ENCODE peak calls at places on chromosomes 3 and 15, in ten cellular contexts. O, N, T, E, K, M, I, S, Y and L are unnamed samples.

GRCh38 chr3:59885103-59885502 is 835.3 kb upstream of the CFAP20DC start:
- DNase-seq in O (no peak), N (no peak), T (no peak), E (no peak), K (no peak), M (no peak), I (no peak), S (no peak), Y (no peak), L (no peak)

GRCh38 chr15:31327674-31328424 is 1.2 kb downstream of the KLF13 start:
- DNase-seq in O (no peak), N (peak), T (peak), E (peak), K (no peak), M (no peak), I (no peak), S (peak), Y (peak), L (peak)

GRCh38 chr3:156519758-156520162 is 35.2 kb downstream of the SSR3 start:
- DNase-seq in O (no peak), N (no peak), T (no peak), E (no peak), K (no peak), M (peak), I (no peak), S (no peak), Y (no peak), L (no peak)

GRCh38 chr3:195154793-195155535 is 116.0 kb downstream of the XXYLT1 start:
- DNase-seq in O (no peak), N (peak), T (peak), E (peak), K (no peak), M (no peak), I (no peak), S (peak), Y (peak), L (peak)

GRCh38 chr15:81176291-81176893 is 20.3 kb upstream of the IL16 start:
- DNase-seq in O (no peak), N (no peak), T (no peak), E (no peak), K (no peak), M (no peak), I (no peak), S (no peak), Y (peak), L (no peak)

GRCh38 chr3:42608586-42608985 is 8.1 kb downstream of the NKTR start:
- DNase-seq in O (no peak), N (no peak), T (no peak), E (no peak), K (no peak), M (no peak), I (peak), S (no peak), Y (no peak), L (no peak)

GRCh38 chr15:24961967-24962366 is 7.2 kb downstream of the SNRPN start:
- DNase-seq in O (no peak), N (no peak), T (no peak), E (no peak), K (no peak), M (no peak), I (no peak), S (no peak), Y (no peak), L (no peak)

GRCh38 chr3:155231792-155232191 is 61.7 kb downstream of the STRIT1 start:
- DNase-seq in O (no peak), N (no peak), T (no peak), E (no peak), K (no peak), M (no peak), I (no peak), S (no peak), Y (no peak), L (no peak)

GRCh38 chr3:159137966-159138365 is 336.1 kb downstream of the MFSD1 start:
- DNase-seq in O (no peak), N (no peak), T (peak), E (no peak), K (no peak), M (no peak), I (no peak), S (peak), Y (no peak), L (no peak)

GRCh38 chr3:72487078-72487765 is 361.0 kb downstream of the SHQ1 start:
- DNase-seq in O (no peak), N (peak), T (peak), E (no peak), K (no peak), M (no peak), I (no peak), S (peak), Y (peak), L (peak)

GRCh38 chr3:51967384-51968174 is at the start of gene PCBP4:
- DNase-seq in O (no peak), N (peak), T (peak), E (no peak), K (peak), M (no peak), I (no peak), S (peak), Y (peak), L (peak)

GRCh38 chr15:29925227-29926082 is 103.2 kb upstream of the TJP1 start:
- DNase-seq in O (no peak), N (peak), T (no peak), E (no peak), K (peak), M (no peak), I (no peak), S (peak), Y (peak), L (peak)

GRCh38 chr3:5014431-5014830 is 35.2 kb downstream of the BHLHE40 start:
- DNase-seq in O (no peak), N (no peak), T (no peak), E (peak), K (no peak), M (no peak), I (no peak), S (no peak), Y (no peak), L (no peak)

GRCh38 chr3:134252766-134253165 is 2.1 kb upstream of the RYK start:
- DNase-seq in O (no peak), N (no peak), T (no peak), E (no peak), K (no peak), M (no peak), I (no peak), S (no peak), Y (peak), L (no peak)

GRCh38 chr15:74315626-74316025 is 51.8 kb downstream of the CYP11A1 start:
- DNase-seq in O (no peak), N (peak), T (no peak), E (peak), K (peak), M (peak), I (no peak), S (no peak), Y (no peak), L (no peak)

GRCh38 chr3:46717447-46718231 is at the start of gene PRSS50:
- DNase-seq in O (no peak), N (no peak), T (no peak), E (peak), K (no peak), M (no peak), I (no peak), S (no peak), Y (peak), L (peak)

GRCh38 chr15:84575493-84575892 is 25.3 kb upstream of the ZSCAN2 start:
- DNase-seq in O (no peak), N (no peak), T (no peak), E (no peak), K (no peak), M (no peak), I (no peak), S (no peak), Y (no peak), L (no peak)

GRCh38 chr3:102593754-102594602 is 159.2 kb downstream of the ZPLD1 start:
- DNase-seq in O (no peak), N (no peak), T (no peak), E (no peak), K (no peak), M (no peak), I (no peak), S (no peak), Y (no peak), L (no peak)

GRCh38 chr3:12681586-12682371 is 17.9 kb upstream of the RAF1 start:
- DNase-seq in O (no peak), N (no peak), T (no peak), E (no peak), K (no peak), M (no peak), I (no peak), S (no peak), Y (no peak), L (no peak)

GRCh38 chr3:147409143-147410121 is at the start of gene ZIC1:
- DNase-seq in O (no peak), N (no peak), T (no peak), E (no peak), K (no peak), M (no peak), I (no peak), S (no peak), Y (peak), L (no peak)

GRCh38 chr3:128603811-128604447 is 46.7 kb downstream of the RPN1 start:
- DNase-seq in O (no peak), N (no peak), T (no peak), E (no peak), K (no peak), M (no peak), I (no peak), S (no peak), Y (no peak), L (no peak)

GRCh38 chr3:63706321-63707085 is 54.0 kb downstream of the SNTN start:
- DNase-seq in O (no peak), N (no peak), T (no peak), E (no peak), K (no peak), M (no peak), I (no peak), S (no peak), Y (no peak), L (no peak)

GRCh38 chr3:157410945-157411344 is 25.7 kb upstream of the PTX3 start:
- DNase-seq in O (no peak), N (no peak), T (no peak), E (no peak), K (no peak), M (no peak), I (no peak), S (no peak), Y (no peak), L (no peak)

GRCh38 chr15:63089260-63090043 is 32.2 kb upstream of the LACTB start:
- DNase-seq in O (no peak), N (peak), T (no peak), E (no peak), K (no peak), M (no peak), I (no peak), S (no peak), Y (peak), L (no peak)

GRCh38 chr15:74399511-74400312 is 32.3 kb upstream of the CYP11A1 start:
- DNase-seq in O (no peak), N (peak), T (no peak), E (peak), K (no peak), M (no peak), I (no peak), S (no peak), Y (no peak), L (no peak)

GRCh38 chr3:154018100-154018696 is 103.0 kb upstream of the ARHGEF26 start:
- DNase-seq in O (no peak), N (peak), T (no peak), E (peak), K (no peak), M (peak), I (no peak), S (no peak), Y (peak), L (peak)

GRCh38 chr15:62584301-62585235 is 419.5 kb upstream of the C2CD4B start:
- DNase-seq in O (no peak), N (no peak), T (no peak), E (no peak), K (no peak), M (no peak), I (no peak), S (no peak), Y (peak), L (no peak)

GRCh38 chr3:170454468-170454867 is 35.8 kb downstream of the CLDN11 start:
- DNase-seq in O (no peak), N (no peak), T (no peak), E (no peak), K (no peak), M (no peak), I (no peak), S (no peak), Y (no peak), L (no peak)

GRCh38 chr3:127384717-127385539 is 97.1 kb upstream of the PRR20G start:
- DNase-seq in O (no peak), N (no peak), T (no peak), E (peak), K (no peak), M (no peak), I (no peak), S (no peak), Y (peak), L (peak)

GRCh38 chr3:53668872-53669271 is 174.5 kb downstream of the CACNA1D start:
- DNase-seq in O (no peak), N (no peak), T (no peak), E (no peak), K (no peak), M (no peak), I (no peak), S (no peak), Y (peak), L (no peak)

GRCh38 chr15:74251187-74251811 is 15.2 kb downstream of the CCDC33 start:
- DNase-seq in O (no peak), N (no peak), T (peak), E (no peak), K (no peak), M (no peak), I (no peak), S (peak), Y (no peak), L (peak)

GRCh38 chr15:76863693-76864092 is 41.4 kb downstream of the SCAPER start:
- DNase-seq in O (no peak), N (no peak), T (no peak), E (no peak), K (no peak), M (no peak), I (no peak), S (no peak), Y (peak), L (no peak)

GRCh38 chr15:93102211-93102610 is 13.2 kb upstream of the RGMA start:
- DNase-seq in O (no peak), N (no peak), T (no peak), E (no peak), K (no peak), M (no peak), I (no peak), S (no peak), Y (no peak), L (no peak)

GRCh38 chr3:189978753-189979152 is 141.9 kb downstream of the P3H2 start:
- DNase-seq in O (no peak), N (no peak), T (no peak), E (no peak), K (no peak), M (no peak), I (no peak), S (no peak), Y (no peak), L (no peak)

GRCh38 chr3:8607285-8608040 is 37.1 kb downstream of the SSUH2 start:
- DNase-seq in O (no peak), N (no peak), T (peak), E (no peak), K (no peak), M (no peak), I (no peak), S (peak), Y (peak), L (peak)
- TF ChIP-seq POLR2AphosphoS5 in O (no peak), N (no peak), T (peak), E (no peak), K (no peak), M (no peak), I (no peak), S (peak), Y (no peak), L (no peak)

GRCh38 chr3:130915567-130916292 is 21.8 kb downstream of the ATP2C1 start:
- DNase-seq in O (no peak), N (no peak), T (no peak), E (no peak), K (no peak), M (no peak), I (peak), S (no peak), Y (no peak), L (no peak)

GRCh38 chr3:130916507-130917167 is 22.8 kb downstream of the ATP2C1 start:
- DNase-seq in O (no peak), N (no peak), T (no peak), E (no peak), K (no peak), M (no peak), I (no peak), S (no peak), Y (no peak), L (no peak)

GRCh38 chr3:130918328-130918727 is 24.4 kb downstream of the ATP2C1 start:
- DNase-seq in O (no peak), N (no peak), T (no peak), E (no peak), K (no peak), M (no peak), I (no peak), S (no peak), Y (no peak), L (no peak)
- TF ChIP-seq POLR2AphosphoS5 in O (no peak), N (no peak), T (no peak), E (no peak), K (no peak), M (no peak), I (no peak), S (no peak), Y (no peak), L (no peak)

GRCh38 chr3:188468672-188469071 is 314.7 kb downstream of the LPP start:
- DNase-seq in O (no peak), N (peak), T (no peak), E (no peak), K (no peak), M (no peak), I (no peak), S (peak), Y (no peak), L (no peak)
- TF ChIP-seq POLR2AphosphoS5 in O (no peak), N (peak), T (peak), E (no peak), K (no peak), M (no peak), I (no peak), S (peak), Y (no peak), L (peak)

GRCh38 chr3:79843180-79843579 is 75.4 kb upstream of the ROBO1 start:
- DNase-seq in O (no peak), N (no peak), T (no peak), E (no peak), K (no peak), M (no peak), I (no peak), S (no peak), Y (no peak), L (no peak)
- TF ChIP-seq POLR2AphosphoS5 in O (no peak), N (no peak), T (no peak), E (no peak), K (no peak), M (no peak), I (no peak), S (no peak), Y (no peak), L (no peak)

GRCh38 chr3:184209146-184209923 is 20.1 kb upstream of the VWA5B2 start:
- DNase-seq in O (no peak), N (no peak), T (no peak), E (no peak), K (no peak), M (no peak), I (no peak), S (no peak), Y (no peak), L (no peak)

GRCh38 chr3:184211718-184212117 is 17.7 kb upstream of the VWA5B2 start:
- DNase-seq in O (no peak), N (no peak), T (no peak), E (no peak), K (no peak), M (no peak), I (no peak), S (no peak), Y (no peak), L (no peak)

DNA sequence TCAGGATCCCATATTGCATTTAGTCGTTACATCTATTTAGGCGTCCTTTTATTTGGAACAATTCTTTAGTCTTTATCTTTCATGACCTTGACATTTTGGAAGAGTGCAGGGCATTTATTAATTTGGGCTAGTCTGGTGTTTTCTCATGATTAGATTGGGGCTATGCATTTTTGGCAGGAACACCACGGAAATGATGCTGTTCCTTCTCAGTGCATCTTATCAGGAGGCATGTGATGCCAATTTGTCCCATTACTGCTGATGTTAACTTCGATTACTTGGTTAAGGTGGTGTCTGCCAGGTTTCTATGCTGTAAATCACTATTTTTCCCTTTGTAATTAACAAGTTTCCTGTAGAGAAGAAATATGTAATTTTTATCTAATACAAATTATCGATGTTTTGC is 18.1 kb upstream of the VWA5B2 start:
- DNase-seq in O (no peak), N (no peak), T (no peak), E (no peak), K (no peak), M (no peak), I (no peak), S (no peak), Y (no peak), L (no peak)
- TF ChIP-seq POLR2AphosphoS5 in O (no peak), N (no peak), T (no peak), E (no peak), K (no peak), M (no peak), I (no peak), S (no peak), Y (no peak), L (no peak)

GRCh38 chr15:36373549-36373948 is 205.9 kb upstream of the CDIN1 start:
- DNase-seq in O (no peak), N (no peak), T (no peak), E (no peak), K (no peak), M (no peak), I (no peak), S (no peak), Y (no peak), L (no peak)

GRCh38 chr15:36372968-36373367 is 206.5 kb upstream of the CDIN1 start:
- DNase-seq in O (no peak), N (no peak), T (no peak), E (no peak), K (no peak), M (no peak), I (no peak), S (no peak), Y (no peak), L (no peak)

GRCh38 chr15:36370051-36370734 is 209.2 kb upstream of the CDIN1 start:
- DNase-seq in O (no peak), N (no peak), T (no peak), E (no peak), K (no peak), M (no peak), I (no peak), S (no peak), Y (no peak), L (no peak)

GRCh38 chr15:36371509-36371908 is 207.9 kb upstream of the CDIN1 start:
- DNase-seq in O (no peak), N (no peak), T (no peak), E (no peak), K (no peak), M (no peak), I (no peak), S (no peak), Y (no peak), L (no peak)

DNA sequence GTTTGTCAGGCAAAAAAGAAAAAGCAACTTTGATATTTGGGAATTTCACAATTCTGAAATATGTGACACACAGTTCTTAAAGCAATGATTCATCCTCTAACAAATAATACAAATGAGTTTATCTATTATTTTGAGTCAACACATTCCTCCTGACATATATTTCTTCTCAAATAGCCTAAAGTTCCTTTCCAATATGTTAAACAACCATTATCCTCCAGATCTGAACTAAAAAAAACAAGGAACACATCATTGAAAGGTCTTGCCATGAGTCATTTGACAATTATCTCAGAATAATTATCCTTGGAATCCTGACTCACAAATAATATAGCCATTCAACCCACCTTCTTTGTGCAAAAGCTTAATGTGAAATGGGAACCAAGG is 208.7 kb upstream of the CDIN1 start:
- DNase-seq in O (no peak), N (no peak), T (no peak), E (no peak), K (no peak), M (no peak), I (no peak), S (no peak), Y (no peak), L (no peak)
- TF ChIP-seq POLR2AphosphoS5 in O (no peak), N (no peak), T (no peak), E (no peak), K (no peak), M (no peak), I (no peak), S (no peak), Y (no peak), L (no peak)

DNA sequence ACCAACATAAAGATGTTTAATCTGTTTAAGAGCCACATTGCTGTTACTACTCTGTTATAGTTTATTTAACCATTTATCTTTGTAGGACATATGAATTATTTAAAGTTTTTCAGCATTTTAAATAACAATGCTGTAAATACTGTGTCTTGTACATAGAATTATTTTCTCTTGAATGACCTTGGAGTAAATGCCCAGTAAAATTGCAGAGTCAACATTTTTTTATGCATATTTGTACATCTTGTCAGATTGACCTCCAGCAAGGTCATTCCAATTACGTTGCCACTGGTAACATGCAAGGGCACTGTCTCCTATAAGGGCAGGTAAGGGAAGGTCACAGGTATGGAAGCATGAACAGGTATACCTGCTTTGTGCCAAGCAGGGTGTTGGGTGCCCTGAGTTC is 64.3 kb downstream of the RLBP1 start:
- DNase-seq in O (no peak), N (no peak), T (no peak), E (no peak), K (no peak), M (no peak), I (no peak), S (no peak), Y (no peak), L (no peak)
- TF ChIP-seq POLR2AphosphoS5 in O (no peak), N (no peak), T (no peak), E (no peak), K (no peak), M (no peak), I (no peak), S (no peak), Y (no peak), L (no peak)